ENCODE peak calls at places on chromosomes 7 and 10, in ten cellular contexts. K is neural progenitor cell; U is tibial artery; Y is SJSA1; L is natural killer cell treated with Interleukin-12 subunit alpha and Interleukin-12 subunit beta and Interleukin-15 and Interleukin-18, amount 100 ng/mL, for 72 hours; S is endothelial cell; J is CD8-positive, alpha-beta T cell; H is cardiac septum; N is transverse colon; D is NCI-H1092. I is an unnamed sample.
A peak's percentile ranks its signal among the peaks of the same experiment; 100 is the strongest.

GRCh38 chr10:20276127-20276979 is 460.1 kb downstream of the PLXDC2 start:
- DNase-seq in K (peak; percentile 84), U (no peak), Y (no peak), L (no peak), S (no peak), J (no peak), H (no peak), N (no peak), D (no peak), I (no peak)

GRCh38 chr7:79217468-79217867 is 236.0 kb downstream of the MAGI2 start:
- DNase-seq in K (no peak), U (no peak), Y (no peak), L (no peak), S (no peak), J (no peak), H (no peak), N (no peak), D (no peak), I (no peak)

GRCh38 chr10:14371616-14372015 is 40.9 kb upstream of the FRMD4A start:
- DNase-seq in K (no peak), U (no peak), Y (no peak), L (no peak), S (no peak), J (no peak), H (no peak), N (no peak), D (no peak), I (no peak)

GRCh38 chr7:86904949-86905834 is 154.3 kb downstream of the ELAPOR2 start:
- DNase-seq in K (peak; percentile 42), U (no peak), Y (peak; percentile 28), L (no peak), S (peak; percentile 32), J (no peak), H (no peak), N (no peak), D (peak; percentile 21), I (no peak)

GRCh38 chr10:103493362-103493871 is at the start of gene NEURL1:
- DNase-seq in K (peak; percentile 94), U (no peak), Y (no peak), L (no peak), S (no peak), J (no peak), H (no peak), N (no peak), D (peak; percentile 14), I (no peak)

GRCh38 chr7:36348256-36348655 is 41.4 kb upstream of the ANLN start:
- DNase-seq in K (no peak), U (no peak), Y (peak; percentile 59), L (no peak), S (no peak), J (no peak), H (no peak), N (no peak), D (no peak), I (no peak)

GRCh38 chr10:85641479-85641967 is 725.1 kb downstream of the GRID1 start:
- DNase-seq in K (no peak), U (no peak), Y (no peak), L (no peak), S (no peak), J (no peak), H (no peak), N (no peak), D (no peak), I (no peak)

GRCh38 chr7:42082144-42082543 is 154.9 kb downstream of the GLI3 start:
- DNase-seq in K (no peak), U (no peak), Y (no peak), L (no peak), S (no peak), J (no peak), H (no peak), N (no peak), D (no peak), I (no peak)

GRCh38 chr10:6114758-6115410 is 26.1 kb downstream of the RBM17 start:
- DNase-seq in K (no peak), U (no peak), Y (peak; percentile 61), L (no peak), S (no peak), J (no peak), H (no peak), N (no peak), D (no peak), I (no peak)

GRCh38 chr10:107969936-107970335 is 805.4 kb upstream of the SORCS1 start:
- DNase-seq in K (no peak), U (no peak), Y (no peak), L (no peak), S (no peak), J (no peak), H (no peak), N (no peak), D (no peak), I (no peak)

GRCh38 chr10:17647316-17647715 is 3.4 kb downstream of the STAM start:
- DNase-seq in K (no peak), U (no peak), Y (no peak), L (no peak), S (no peak), J (no peak), H (no peak), N (no peak), D (no peak), I (no peak)

GRCh38 chr10:12777840-12778585 is 223.5 kb downstream of the CCDC3 start:
- DNase-seq in K (no peak), U (no peak), Y (no peak), L (no peak), S (no peak), J (no peak), H (no peak), N (no peak), D (no peak), I (no peak)

GRCh38 chr7:30252885-30253795 is 31.3 kb upstream of the ZNRF2 start:
- DNase-seq in K (no peak), U (peak; percentile 71), Y (peak; percentile 18), L (no peak), S (no peak), J (no peak), H (no peak), N (peak; percentile 62), D (peak; percentile 43), I (no peak)

GRCh38 chr7:127417346-127417745 is 24.8 kb upstream of the ZNF800 start:
- DNase-seq in K (no peak), U (no peak), Y (no peak), L (no peak), S (no peak), J (no peak), H (no peak), N (no peak), D (no peak), I (no peak)

GRCh38 chr10:19668104-19668503 is 148.1 kb upstream of the PLXDC2 start:
- DNase-seq in K (no peak), U (no peak), Y (no peak), L (no peak), S (no peak), J (no peak), H (no peak), N (no peak), D (no peak), I (no peak)

GRCh38 chr7:110090113-110090820 is 1000.7 kb upstream of the LRRN3 start:
- DNase-seq in K (peak; percentile 15), U (no peak), Y (no peak), L (no peak), S (peak; percentile 16), J (no peak), H (no peak), N (no peak), D (peak; percentile 13), I (no peak)

GRCh38 chr7:132739271-132739955 is 163.1 kb upstream of the PLXNA4 start:
- DNase-seq in K (no peak), U (no peak), Y (peak; percentile 35), L (no peak), S (no peak), J (no peak), H (no peak), N (no peak), D (no peak), I (no peak)

GRCh38 chr7:954330-955238 is at the start of gene ADAP1:
- DNase-seq in K (peak; percentile 81), U (peak; percentile 66), Y (no peak), L (peak; percentile 78), S (peak; percentile 68), J (peak; percentile 66), H (no peak), N (peak; percentile 62), D (no peak), I (no peak)

GRCh38 chr10:121135512-121135911 is 284.4 kb downstream of the WDR11 start:
- DNase-seq in K (no peak), U (no peak), Y (no peak), L (no peak), S (no peak), J (no peak), H (no peak), N (no peak), D (no peak), I (no peak)

GRCh38 chr10:114825513-114826253 is 4.1 kb downstream of the FHIP2A start:
- DNase-seq in K (no peak), U (no peak), Y (peak; percentile 95), L (no peak), S (no peak), J (no peak), H (no peak), N (no peak), D (no peak), I (no peak)

GRCh38 chr10:84613336-84614021 is 285.1 kb downstream of the CCSER2 start:
- DNase-seq in K (peak; percentile 86), U (no peak), Y (peak; percentile 75), L (no peak), S (peak; percentile 63), J (no peak), H (no peak), N (peak; percentile 18), D (peak; percentile 85), I (peak; percentile 75)

GRCh38 chr10:78846770-78847169 is 222.0 kb upstream of the ZMIZ1 start:
- DNase-seq in K (peak; percentile 59), U (no peak), Y (no peak), L (peak; percentile 42), S (no peak), J (no peak), H (peak; percentile 82), N (no peak), D (peak; percentile 2), I (no peak)

GRCh38 chr10:79340646-79341244 is 6.5 kb upstream of the PPIF start:
- DNase-seq in K (no peak), U (no peak), Y (no peak), L (no peak), S (no peak), J (no peak), H (no peak), N (no peak), D (no peak), I (no peak)

GRCh38 chr10:34380816-34381215 is 434.3 kb downstream of the PARD3 start:
- DNase-seq in K (no peak), U (no peak), Y (no peak), L (no peak), S (no peak), J (no peak), H (no peak), N (no peak), D (no peak), I (no peak)

GRCh38 chr7:70356975-70357374 is 758.7 kb downstream of the AUTS2 start:
- DNase-seq in K (no peak), U (no peak), Y (no peak), L (no peak), S (no peak), J (no peak), H (no peak), N (no peak), D (no peak), I (no peak)

I was measured in H1.